ENCODE peak calls at places on chromosomes 5 and 9, in nine cellular contexts. R is HL-60, Z is prostate gland, M is vagina, Y is GM23338, T is GM12891, E is transverse colon, B is SK-N-SH, P is HCT116. K is an unnamed sample.

GRCh38 chr5:178440163-178440545 is 150.0 kb downstream of the COL23A1 start:
- DNase-seq in R (no peak), Z (no peak), M (no peak), Y (no peak), T (no peak), E (no peak), B (no peak), P (no peak), K (no peak)

GRCh38 chr9:137355445-137356365 is 53.6 kb upstream of the NRARP start:
- DNase-seq in R (no peak), Z (no peak), M (no peak), Y (no peak), T (no peak), E (no peak), B (no peak), P (no peak), K (no peak)

GRCh38 chr9:32069169-32069813 is 315.2 kb upstream of the ACO1 start:
- DNase-seq in R (no peak), Z (no peak), M (no peak), Y (peak; percentile 72), T (no peak), E (no peak), B (no peak), P (no peak), K (no peak)

GRCh38 chr5:178318893-178319292 is 86.3 kb upstream of the PHYKPL start:
- DNase-seq in R (no peak), Z (no peak), M (no peak), Y (no peak), T (no peak), E (no peak), B (no peak), P (no peak), K (peak; percentile 52)

GRCh38 chr5:81162501-81162900 is 70.6 kb upstream of the CKMT2 start:
- DNase-seq in R (no peak), Z (no peak), M (no peak), Y (no peak), T (no peak), E (no peak), B (no peak), P (no peak), K (no peak)

GRCh38 chr9:126342621-126343031 is 16.0 kb downstream of the MVB12B start:
- DNase-seq in R (no peak), Z (no peak), M (no peak), Y (no peak), T (no peak), E (no peak), B (no peak), P (no peak), K (no peak)

GRCh38 chr5:140372971-140373487 is 13.0 kb downstream of the SLC4A9 start:
- DNase-seq in R (peak; percentile 52), Z (peak; percentile 37), M (no peak), Y (peak; percentile 95), T (no peak), E (peak; percentile 79), B (peak; percentile 79), P (peak; percentile 71), K (peak; percentile 79)

GRCh38 chr9:93091453-93092081 is 4.5 kb upstream of the CARD19 start:
- DNase-seq in R (no peak), Z (no peak), M (peak; percentile 79), Y (no peak), T (no peak), E (no peak), B (peak; percentile 7), P (peak; percentile 73), K (peak; percentile 59)

GRCh38 chr9:91101598-91102168 is 260.0 kb downstream of the AUH start:
- DNase-seq in R (no peak), Z (no peak), M (no peak), Y (peak; percentile 23), T (no peak), E (peak; percentile 73), B (no peak), P (no peak), K (peak; percentile 86)

GRCh38 chr9:88258587-88258986 is 120.3 kb upstream of the SPATA31C2 start:
- DNase-seq in R (no peak), Z (peak; percentile 65), M (no peak), Y (no peak), T (no peak), E (peak; percentile 18), B (no peak), P (no peak), K (no peak)

GRCh38 chr9:96493757-96494156 is 43.8 kb downstream of the HABP4 start:
- DNase-seq in R (no peak), Z (no peak), M (no peak), Y (no peak), T (no peak), E (no peak), B (no peak), P (no peak), K (no peak)

GRCh38 chr5:1380011-1380817 is 35.3 kb upstream of the CLPTM1L start:
- DNase-seq in R (peak; percentile 5), Z (peak; percentile 15), M (no peak), Y (peak; percentile 84), T (peak; percentile 54), E (peak; percentile 54), B (peak; percentile 67), P (no peak), K (peak; percentile 91)

GRCh38 chr9:123475407-123475806 is 119.4 kb downstream of the CRB2 start:
- DNase-seq in R (no peak), Z (no peak), M (no peak), Y (no peak), T (no peak), E (no peak), B (no peak), P (no peak), K (peak; percentile 46)

GRCh38 chr9:88809836-88810235 is 181.4 kb upstream of the S1PR3 start:
- DNase-seq in R (no peak), Z (no peak), M (no peak), Y (no peak), T (no peak), E (no peak), B (no peak), P (no peak), K (no peak)

GRCh38 chr5:55900068-55900467 is 48.9 kb downstream of the IL31RA start:
- DNase-seq in R (no peak), Z (no peak), M (no peak), Y (no peak), T (no peak), E (no peak), B (no peak), P (no peak), K (no peak)

GRCh38 chr9:110186254-110186653 is 21.7 kb downstream of the C9orf152 start:
- DNase-seq in R (no peak), Z (no peak), M (no peak), Y (no peak), T (no peak), E (no peak), B (no peak), P (no peak), K (no peak)

GRCh38 chr5:72812483-72812882 is 4.0 kb upstream of the TNPO1 start:
- DNase-seq in R (no peak), Z (no peak), M (no peak), Y (no peak), T (no peak), E (no peak), B (no peak), P (no peak), K (no peak)

GRCh38 chr9:124045076-124045829 is 33.7 kb downstream of the LHX2 start:
- DNase-seq in R (no peak), Z (peak; percentile 40), M (no peak), Y (peak; percentile 71), T (no peak), E (peak; percentile 29), B (peak; percentile 83), P (no peak), K (peak; percentile 74)

GRCh38 chr5:95900383-95900958 is 61.2 kb downstream of the ELL2 start:
- DNase-seq in R (no peak), Z (no peak), M (no peak), Y (no peak), T (no peak), E (no peak), B (peak; percentile 64), P (no peak), K (no peak)

GRCh38 chr5:39203951-39204350 is 15.4 kb downstream of the FYB1 start:
- DNase-seq in R (no peak), Z (no peak), M (no peak), Y (no peak), T (no peak), E (no peak), B (no peak), P (no peak), K (no peak)

GRCh38 chr9:116524778-116525470 is 162.2 kb upstream of the TRIM32 start:
- DNase-seq in R (no peak), Z (no peak), M (no peak), Y (no peak), T (no peak), E (no peak), B (no peak), P (no peak), K (no peak)
- TF ChIP-seq POLR2AphosphoS5 in R (no peak), Z (no peak), M (no peak), Y (no peak), T (no peak), E (no peak), B (no peak), P (no peak), K (no peak)

DNA sequence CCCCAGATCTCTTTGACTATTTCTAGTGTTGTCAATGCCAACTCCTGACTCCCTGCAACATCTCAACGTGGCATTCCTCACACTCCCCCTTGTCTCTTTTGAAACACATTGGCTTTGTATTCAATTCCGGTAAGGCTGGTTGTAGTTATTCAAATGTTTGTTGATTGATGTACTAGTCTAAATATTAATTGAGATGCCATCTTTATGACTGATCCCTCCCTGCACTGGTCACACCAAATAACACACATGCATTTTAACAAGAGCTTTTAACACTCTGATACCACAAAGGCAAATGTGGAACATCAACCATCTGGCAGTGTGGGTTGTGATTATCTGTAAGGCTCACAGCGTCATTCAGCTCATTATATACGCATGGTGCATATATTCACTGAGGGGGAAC is 304.9 kb downstream of the TENT4A start:
- DNase-seq in R (no peak), Z (no peak), M (no peak), Y (no peak), T (no peak), E (no peak), B (no peak), P (no peak), K (no peak)
- TF ChIP-seq POLR2AphosphoS5 in R (no peak), Z (no peak), M (no peak), Y (no peak), T (no peak), E (no peak), B (no peak), P (no peak), K (no peak)

GRCh38 chr5:131382407-131383395 is 118.8 kb downstream of the CDC42SE2 start:
- DNase-seq in R (peak; percentile 7), Z (no peak), M (no peak), Y (peak; percentile 83), T (no peak), E (no peak), B (peak; percentile 64), P (peak; percentile 50), K (no peak)
- TF ChIP-seq POLR2AphosphoS5 in R (no peak), Z (no peak), M (no peak), Y (no peak), T (no peak), E (no peak), B (no peak), P (no peak), K (no peak)

DNA sequence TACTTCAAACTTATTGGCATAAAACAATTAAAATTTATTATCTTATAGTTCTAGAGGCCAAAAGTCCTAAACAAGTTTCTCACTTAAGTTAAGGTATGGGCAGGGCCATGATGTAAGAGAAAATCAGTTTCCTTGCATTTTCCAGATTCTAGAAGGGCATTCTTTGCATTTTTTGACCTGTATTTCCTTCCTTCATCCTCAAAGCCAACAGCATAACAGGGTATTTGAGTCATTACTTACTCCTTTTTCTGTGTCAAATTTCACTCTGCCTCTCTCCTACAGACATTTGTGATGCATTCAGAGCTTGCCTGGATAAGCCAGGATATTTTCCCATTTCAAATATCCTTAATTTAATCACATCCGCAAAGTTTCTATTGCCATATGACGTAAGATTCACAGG is 1499.0 kb downstream of the EFNA5 start:
- DNase-seq in R (no peak), Z (no peak), M (no peak), Y (no peak), T (no peak), E (no peak), B (no peak), P (no peak), K (no peak)
- TF ChIP-seq POLR2AphosphoS5 in R (no peak), Z (no peak), M (no peak), Y (no peak), T (no peak), E (no peak), B (no peak), P (no peak), K (no peak)